ENCODE peak calls at places on chromosome 19, in ten cellular contexts. K, X, N, S, L, E, U, G, R and W are unnamed samples.

GRCh38 chr19:5170329-5170745 is 170.3 kb downstream of the PTPRS start:
- DNase-seq in K (no peak), X (no peak), N (no peak), S (no peak), L (no peak), E (peak; percentile 22), U (peak; percentile 26), G (no peak), R (peak; percentile 60), W (no peak)

GRCh38 chr19:16319466-16319865 is 5.2 kb upstream of the KLF2 start:
- DNase-seq in K (no peak), X (no peak), N (no peak), S (no peak), L (no peak), E (no peak), U (no peak), G (no peak), R (no peak), W (no peak)

GRCh38 chr19:43814663-43815352 is 12.3 kb upstream of the ZNF283 start:
- DNase-seq in K (no peak), X (no peak), N (no peak), S (no peak), L (no peak), E (no peak), U (no peak), G (no peak), R (no peak), W (no peak)

GRCh38 chr19:1411255-1412191 is 4.1 kb downstream of the DAZAP1 start:
- DNase-seq in K (peak; percentile 77), X (no peak), N (no peak), S (no peak), L (peak; percentile 97), E (peak; percentile 37), U (no peak), G (no peak), R (peak; percentile 46), W (no peak)

GRCh38 chr19:17616961-17617806 is 61.7 kb downstream of the COLGALT1 start:
- DNase-seq in K (no peak), X (no peak), N (no peak), S (no peak), L (no peak), E (peak; percentile 39), U (peak; percentile 9), G (no peak), R (no peak), W (no peak)

GRCh38 chr19:46404884-46405658 is 8.3 kb downstream of the CCDC8 start:
- DNase-seq in K (no peak), X (no peak), N (no peak), S (no peak), L (no peak), E (peak; percentile 37), U (no peak), G (peak; percentile 61), R (no peak), W (no peak)

GRCh38 chr19:2552859-2553258 is 76.9 kb downstream of the GADD45B start:
- DNase-seq in K (no peak), X (no peak), N (no peak), S (no peak), L (no peak), E (peak; percentile 33), U (no peak), G (no peak), R (no peak), W (no peak)

GRCh38 chr19:48741222-48741999 is 1.0 kb upstream of the RASIP1 start:
- DNase-seq in K (peak; percentile 58), X (no peak), N (no peak), S (no peak), L (no peak), E (no peak), U (peak; percentile 37), G (peak; percentile 32), R (no peak), W (no peak)

GRCh38 chr19:40281381-40282208 is 3.5 kb downstream of the AKT2 start:
- DNase-seq in K (no peak), X (no peak), N (no peak), S (no peak), L (no peak), E (no peak), U (no peak), G (no peak), R (no peak), W (no peak)

GRCh38 chr19:41219924-41220567 is 1.0 kb downstream of the AXL start:
- DNase-seq in K (peak; percentile 56), X (peak; percentile 26), N (peak; percentile 29), S (no peak), L (no peak), E (peak; percentile 76), U (peak; percentile 13), G (peak; percentile 19), R (no peak), W (peak; percentile 26)

GRCh38 chr19:8515317-8515716 is 1.4 kb upstream of the ZNF414 start:
- DNase-seq in K (no peak), X (no peak), N (no peak), S (no peak), L (no peak), E (no peak), U (no peak), G (no peak), R (peak; percentile 51), W (no peak)

GRCh38 chr19:10503002-10503789 is at the start of gene KEAP1:
- DNase-seq in K (no peak), X (no peak), N (no peak), S (no peak), L (peak; percentile 60), E (peak; percentile 49), U (peak; percentile 49), G (no peak), R (no peak), W (peak; percentile 71)

GRCh38 chr19:15283141-15283885 is 49.0 kb downstream of the BRD4 start:
- DNase-seq in K (peak; percentile 82), X (peak; percentile 75), N (no peak), S (no peak), L (no peak), E (peak; percentile 68), U (no peak), G (peak; percentile 19), R (no peak), W (no peak)

GRCh38 chr19:5253403-5254110 is 87.1 kb downstream of the PTPRS start:
- DNase-seq in K (no peak), X (no peak), N (no peak), S (no peak), L (no peak), E (no peak), U (no peak), G (no peak), R (no peak), W (no peak)

GRCh38 chr19:33295621-33296472 is 6.5 kb downstream of the CEBPA start:
- DNase-seq in K (no peak), X (no peak), N (no peak), S (no peak), L (no peak), E (no peak), U (no peak), G (no peak), R (no peak), W (no peak)

GRCh38 chr19:40190891-40191835 is at the start of gene MAP3K10:
- DNase-seq in K (peak; percentile 83), X (peak; percentile 31), N (no peak), S (no peak), L (peak; percentile 81), E (peak; percentile 69), U (peak; percentile 87), G (peak; percentile 79), R (peak; percentile 77), W (peak; percentile 79)

GRCh38 chr19:2230029-2230531 is 6.0 kb downstream of the PLEKHJ1 start:
- DNase-seq in K (no peak), X (no peak), N (no peak), S (no peak), L (no peak), E (no peak), U (no peak), G (no peak), R (no peak), W (no peak)

GRCh38 chr19:5246554-5247155 is 94.0 kb downstream of the PTPRS start:
- DNase-seq in K (no peak), X (no peak), N (no peak), S (no peak), L (no peak), E (no peak), U (no peak), G (no peak), R (no peak), W (no peak)

GRCh38 chr19:50046649-50047503 is 21.1 kb downstream of the ZNF473 start:
- DNase-seq in K (peak; percentile 54), X (no peak), N (peak; percentile 10), S (no peak), L (peak; percentile 78), E (peak; percentile 37), U (no peak), G (peak; percentile 2), R (peak; percentile 33), W (peak; percentile 70)

GRCh38 chr19:58021541-58022282 is 12.1 kb upstream of the ZSCAN1 start:
- DNase-seq in K (no peak), X (peak; percentile 24), N (no peak), S (no peak), L (peak; percentile 72), E (peak; percentile 71), U (no peak), G (peak; percentile 81), R (peak; percentile 33), W (peak; percentile 20)

GRCh38 chr19:45587873-45588272 is 3.3 kb upstream of the OPA3 start:
- DNase-seq in K (no peak), X (no peak), N (no peak), S (no peak), L (no peak), E (no peak), U (no peak), G (no peak), R (no peak), W (no peak)

GRCh38 chr19:35942235-35942634 is 6.1 kb downstream of the LRFN3 start:
- DNase-seq in K (no peak), X (no peak), N (no peak), S (no peak), L (no peak), E (no peak), U (no peak), G (no peak), R (no peak), W (no peak)

GRCh38 chr19:17358395-17358794 is 18.7 kb downstream of the PLVAP start:
- DNase-seq in K (peak; percentile 43), X (no peak), N (no peak), S (no peak), L (no peak), E (peak; percentile 62), U (no peak), G (no peak), R (no peak), W (no peak)

GRCh38 chr19:46717716-46718143 is 816 bp upstream of the PRKD2 start:
- DNase-seq in K (no peak), X (no peak), N (no peak), S (no peak), L (no peak), E (no peak), U (no peak), G (no peak), R (no peak), W (no peak)

GRCh38 chr19:49403404-49404187 is 15.5 kb downstream of the KASH5 start:
- DNase-seq in K (no peak), X (no peak), N (no peak), S (no peak), L (no peak), E (no peak), U (no peak), G (peak; percentile 84), R (no peak), W (no peak)

GRCh38 chr19:57171551-57172081 is 4.3 kb upstream of the DUXA start:
- DNase-seq in K (peak; percentile 39), X (no peak), N (no peak), S (no peak), L (peak; percentile 7), E (peak; percentile 53), U (no peak), G (peak; percentile 81), R (peak; percentile 40), W (no peak)

GRCh38 chr19:9621156-9622037 is at the start of gene ZNF561:
- DNase-seq in K (peak; percentile 84), X (peak; percentile 62), N (peak; percentile 68), S (peak; percentile 52), L (peak; percentile 89), E (peak; percentile 90), U (peak; percentile 73), G (peak; percentile 94), R (peak; percentile 86), W (peak; percentile 89)